ENCODE peak calls at places on chromosomes 1 and 21, in four cellular contexts. O, C, V and G are unnamed samples.

GRCh38 chr1:1244192-1244811 is 2.2 kb downstream of the C1QTNF12 start:
- DNase-seq in O (no peak), C (no peak), V (no peak), G (peak; percentile 11)

GRCh38 chr1:61202854-61203603 is 120.7 kb downstream of the NFIA start:
- DNase-seq in O (no peak), C (no peak), V (no peak), G (peak; percentile 53)

GRCh38 chr21:45959779-45960390 is 21.7 kb upstream of the COL6A1 start:
- DNase-seq in O (no peak), C (no peak), V (no peak), G (no peak)

GRCh38 chr1:163171826-163172225 is 30.9 kb downstream of the RGS5 start:
- DNase-seq in O (no peak), C (no peak), V (no peak), G (no peak)

GRCh38 chr1:27621067-27621920 is 13.7 kb downstream of the FGR start:
- DNase-seq in O (no peak), C (no peak), V (no peak), G (peak; percentile 75)

GRCh38 chr1:3914331-3914851 is 14.3 kb upstream of the C1orf174 start:
- DNase-seq in O (no peak), C (no peak), V (no peak), G (no peak)

GRCh38 chr1:155976913-155977606 is 1.3 kb downstream of the ARHGEF2 start:
- DNase-seq in O (no peak), C (no peak), V (no peak), G (no peak)

GRCh38 chr21:34890724-34891609 is 158.1 kb downstream of the RUNX1 start:
- DNase-seq in O (peak; percentile 17), C (no peak), V (no peak), G (peak; percentile 62)

GRCh38 chr1:52502789-52503188 is 50.1 kb downstream of the TUT4 start:
- DNase-seq in O (peak; percentile 8), C (no peak), V (no peak), G (peak; percentile 8)

GRCh38 chr1:228871314-228872061 is 136.2 kb downstream of the RHOU start:
- DNase-seq in O (no peak), C (no peak), V (no peak), G (no peak)